ENCODE peak calls at places on chromosomes 1 and 21, in nine cellular contexts. P is OCI-LY7, B is mucosa of descending colon, L is astrocyte of the spinal cord, G is lower lobe of right lung, F is endothelial cell of umbilical vein, Q is Calu3, X is tibial nerve, S is progenitor cell of endocrine pancreas. T is an unnamed sample.

GRCh38 chr1:153277852-153278251 is 18.4 kb downstream of the LORICRIN start:
- DNase-seq in F (no peak), X (no peak), S (no peak), P (peak), L (no peak), Q (peak), G (no peak), B (peak), T (no peak)

GRCh38 chr1:179800481-179800880 is 57.4 kb downstream of the FAM163A start:
- DNase-seq in G (no peak), F (no peak), Q (no peak), L (no peak), X (no peak), B (no peak), S (no peak), P (no peak), T (no peak)

GRCh38 chr1:223244366-223245103 is 101.5 kb upstream of the TLR5 start:
- DNase-seq in F (peak), X (no peak), G (no peak), L (peak), Q (peak), S (no peak), P (no peak), B (no peak), T (no peak)

GRCh38 chr1:44238651-44239050 is 25.4 kb downstream of the DMAP1 start:
- DNase-seq in X (no peak), Q (no peak), G (no peak), S (no peak), B (no peak), F (no peak), L (no peak), P (no peak), T (no peak)

GRCh38 chr21:17495680-17496079 is 17.2 kb upstream of the CXADR start:
- DNase-seq in P (no peak), X (no peak), G (no peak), S (no peak), F (no peak), Q (no peak), B (no peak), L (peak), T (no peak)

GRCh38 chr21:38985423-38986378 is 180.0 kb downstream of the ETS2 start:
- DNase-seq in S (no peak), G (peak), F (no peak), L (peak), P (no peak), X (peak), Q (no peak), B (peak), T (no peak)

GRCh38 chr1:235078927-235079381 is 49.7 kb downstream of the TOMM20 start:
- DNase-seq in X (no peak), S (no peak), F (no peak), P (no peak), Q (no peak), B (peak), L (peak), G (peak), T (no peak)

GRCh38 chr21:26614251-26614650 is 41.2 kb upstream of the CYYR1 start:
- DNase-seq in B (no peak), Q (no peak), S (no peak), F (no peak), P (no peak), L (no peak), G (no peak), X (no peak), T (no peak)

GRCh38 chr21:43787180-43787533 is 2.2 kb upstream of the RRP1 start:
- DNase-seq in P (no peak), G (no peak), B (no peak), L (no peak), X (no peak), S (no peak), Q (no peak), F (no peak), T (no peak)

GRCh38 chr1:230084408-230085177 is 17.6 kb downstream of the GALNT2 start:
- DNase-seq in Q (peak), G (no peak), S (no peak), F (peak), P (no peak), X (peak), B (no peak), L (peak), T (no peak)

GRCh38 chr1:180155202-180155682 is 573 bp downstream of the QSOX1 start:
- DNase-seq in S (no peak), B (peak), Q (peak), P (peak), F (peak), X (no peak), G (no peak), L (no peak), T (peak)

GRCh38 chr1:24635195-24635843 is 7.8 kb upstream of the SRRM1 start:
- DNase-seq in P (peak), L (peak), X (no peak), G (no peak), S (no peak), F (peak), Q (no peak), B (no peak), T (no peak)

GRCh38 chr1:39901486-39902120 is at the start of gene MYCL:
- DNase-seq in F (peak), G (peak), L (peak), X (peak), Q (peak), P (peak), S (peak), B (peak), T (peak)

GRCh38 chr1:79852004-79852403 is 845.5 kb upstream of the ADGRL4 start:
- DNase-seq in B (no peak), X (no peak), S (no peak), G (no peak), P (peak), F (no peak), L (no peak), Q (no peak), T (no peak)

GRCh38 chr1:197677752-197678295 is 97.5 kb downstream of the DENND1B start:
- DNase-seq in X (no peak), F (no peak), S (no peak), Q (no peak), G (no peak), P (no peak), L (no peak), B (no peak), T (no peak)

GRCh38 chr1:203475012-203475981 is at the start of gene PRELP:
- DNase-seq in B (peak), L (no peak), F (no peak), S (peak), X (peak), P (no peak), G (no peak), Q (no peak), T (no peak)

GRCh38 chr1:243731301-243731891 is 118.6 kb downstream of the AKT3 start:
- DNase-seq in Q (peak), B (no peak), F (peak), G (no peak), S (no peak), P (no peak), X (no peak), L (peak), T (peak)

GRCh38 chr1:16068356-16069270 is 4.8 kb downstream of the FAM131C start:
- DNase-seq in B (no peak), Q (no peak), S (no peak), X (no peak), P (no peak), F (no peak), G (no peak), L (peak), T (no peak)

GRCh38 chr1:243475966-243476365 is 220.1 kb downstream of the SDCCAG8 start:
- DNase-seq in F (no peak), B (no peak), X (no peak), Q (no peak), S (no peak), P (no peak), G (no peak), L (peak), T (no peak)

DNA sequence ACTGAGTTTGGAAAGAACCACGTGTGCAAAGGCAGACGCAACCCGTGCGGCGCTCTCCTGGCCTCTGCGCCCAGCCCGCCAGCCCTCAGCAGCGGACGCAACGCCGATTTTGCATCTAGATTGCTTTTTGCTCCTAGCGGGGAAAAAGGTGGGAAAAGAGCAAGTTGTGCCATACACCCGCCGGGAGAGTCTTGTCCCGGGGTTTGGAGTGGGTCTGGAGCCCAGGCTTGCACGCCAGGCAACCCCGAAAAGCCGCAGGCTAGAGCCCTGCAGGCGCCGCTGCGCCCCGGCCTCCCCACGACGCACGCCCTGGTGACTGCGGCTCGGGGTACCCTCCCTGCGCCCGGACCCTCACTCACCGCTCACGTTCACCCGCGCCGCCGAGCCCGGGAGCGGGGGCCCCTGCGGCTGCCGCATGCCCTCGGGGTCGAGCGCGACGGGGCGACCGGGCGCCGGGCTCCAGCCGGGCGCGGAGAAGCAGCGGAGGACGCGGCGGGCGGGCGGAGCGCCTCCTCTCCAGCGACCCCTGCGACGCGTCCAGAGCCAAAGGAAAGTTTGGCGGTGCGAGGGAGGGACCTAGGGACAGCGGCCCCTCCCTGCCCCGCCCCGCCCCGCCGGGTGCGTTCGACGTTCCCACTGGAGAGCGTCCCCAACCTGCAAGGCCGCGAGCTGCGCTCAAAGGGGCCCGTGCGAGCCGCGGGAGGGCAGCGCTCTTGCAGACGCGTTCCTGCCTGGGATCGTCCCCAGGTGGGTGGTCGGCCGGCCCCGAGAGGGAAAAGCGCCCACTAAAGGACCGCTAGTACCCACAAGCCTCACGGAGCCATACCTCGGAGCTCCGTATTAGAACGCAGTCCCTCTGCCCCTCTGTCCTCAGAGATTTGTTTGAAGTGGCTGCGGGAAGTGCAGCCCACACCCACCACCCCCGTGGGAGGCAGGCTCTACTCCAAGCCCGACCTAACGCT is at the start of gene LPAR3:
- DNase-seq in S (peak), X (no peak), G (peak), F (no peak), L (no peak), Q (peak), P (no peak), B (peak), T (peak)
- TF ChIP-seq CTCF in S (no peak), X (no peak), G (no peak), F (no peak), L (no peak), Q (no peak), P (no peak), B (no peak), T (no peak)

GRCh38 chr1:3391711-3392110 is 62.8 kb upstream of the ARHGEF16 start:
- DNase-seq in F (no peak), Q (no peak), L (no peak), X (no peak), B (no peak), S (no peak), G (no peak), P (no peak), T (no peak)
- TF ChIP-seq CTCF in F (no peak), Q (no peak), L (no peak), X (no peak), B (no peak), S (no peak), G (no peak), P (no peak), T (no peak)

GRCh38 chr1:176567190-176567794 is 104.3 kb downstream of the PAPPA2 start:
- DNase-seq in B (no peak), Q (no peak), F (no peak), S (no peak), L (peak), G (no peak), P (no peak), X (no peak), T (no peak)

GRCh38 chr1:176560681-176561080 is 97.7 kb downstream of the PAPPA2 start:
- DNase-seq in G (no peak), B (no peak), L (peak), F (no peak), X (no peak), S (no peak), P (no peak), Q (no peak), T (no peak)

GRCh38 chr1:176568185-176568584 is 105.2 kb downstream of the PAPPA2 start:
- DNase-seq in L (no peak), Q (no peak), F (no peak), B (no peak), X (no peak), S (no peak), G (no peak), P (no peak), T (no peak)

GRCh38 chr1:176566004-176566975 is 103.3 kb downstream of the PAPPA2 start:
- DNase-seq in G (no peak), L (peak), S (no peak), P (no peak), Q (no peak), F (no peak), X (no peak), B (no peak), T (no peak)
- TF ChIP-seq CTCF in G (no peak), L (no peak), S (no peak), P (no peak), Q (no peak), F (no peak), X (no peak), B (no peak), T (no peak)

GRCh38 chr1:36306210-36306901 is at the start of gene SH3D21:
- DNase-seq in S (peak), Q (peak), P (peak), F (peak), X (peak), L (peak), B (peak), G (peak), T (peak)
- TF ChIP-seq CTCF in S (peak), Q (no peak), P (peak), F (no peak), X (no peak), L (peak), B (no peak), G (peak), T (no peak)

GRCh38 chr1:97877307-97877706 is 43.5 kb downstream of the DPYD start:
- DNase-seq in L (no peak), F (no peak), B (no peak), Q (no peak), X (no peak), S (no peak), P (no peak), G (no peak), T (no peak)
- TF ChIP-seq CTCF in L (no peak), F (no peak), B (no peak), Q (no peak), X (no peak), S (no peak), P (no peak), G (no peak), T (no peak)

GRCh38 chr1:59146651-59147358 is 150.1 kb upstream of the FGGY start:
- DNase-seq in B (peak), G (peak), Q (peak), S (peak), F (peak), P (no peak), X (peak), L (peak), T (peak)
- TF ChIP-seq CTCF in B (no peak), G (peak), Q (no peak), S (peak), F (peak), P (no peak), X (peak), L (peak), T (no peak)

GRCh38 chr1:60894121-60894520 is 188.2 kb upstream of the NFIA start:
- DNase-seq in S (no peak), F (no peak), B (peak), X (no peak), Q (no peak), G (no peak), P (no peak), L (no peak), T (no peak)
- TF ChIP-seq CTCF in S (no peak), F (no peak), B (no peak), X (no peak), Q (no peak), G (no peak), P (no peak), L (no peak), T (no peak)